ENCODE peak calls at places on chromosome 3, in four cellular contexts. One of them, this sample, is unnamed.
A peak's percentile ranks its signal among the peaks of the same experiment; 100 is the strongest.

GRCh38 chr3:97821810-97822775 is at the start of gene CRYBG3:
- DNase-seq in K562: peak; percentile 61
- DNase-seq in HepG2: peak; percentile 53
- DNase-seq in GM12878: peak; percentile 40
- DNase-seq in this sample: peak; percentile 85

GRCh38 chr3:4588410-4588809 is 95.3 kb downstream of the ITPR1 start:
- DNase-seq in K562: no peak
- DNase-seq in GM12878: no peak
- DNase-seq in HepG2: no peak
- DNase-seq in this sample: no peak

GRCh38 chr3:126692858-126693257 is 11.2 kb upstream of the CHCHD6 start:
- DNase-seq in HepG2: no peak
- DNase-seq in K562: no peak
- DNase-seq in GM12878: no peak
- DNase-seq in this sample: no peak

GRCh38 chr3:192444096-192444790 is 283.1 kb downstream of the FGF12 start:
- DNase-seq in K562: peak; percentile 72
- DNase-seq in GM12878: peak; percentile 4
- DNase-seq in HepG2: peak; percentile 24
- DNase-seq in this sample: peak; percentile 64

GRCh38 chr3:111315911-111316310 is 226.1 kb upstream of the CD96 start:
- DNase-seq in HepG2: no peak
- DNase-seq in GM12878: no peak
- DNase-seq in K562: no peak
- DNase-seq in this sample: no peak

GRCh38 chr3:153246805-153247204 is 84.8 kb downstream of the RAP2B start:
- DNase-seq in GM12878: no peak
- DNase-seq in K562: no peak
- DNase-seq in HepG2: no peak
- DNase-seq in this sample: no peak

GRCh38 chr3:123522666-123523412 is 62.0 kb downstream of the HACD2 start:
- DNase-seq in GM12878: no peak
- DNase-seq in K562: no peak
- DNase-seq in HepG2: no peak
- DNase-seq in this sample: no peak

GRCh38 chr3:158094917-158095301 is 11.3 kb downstream of the SHOX2 start:
- DNase-seq in K562: no peak
- DNase-seq in HepG2: no peak
- DNase-seq in GM12878: no peak
- DNase-seq in this sample: no peak

GRCh38 chr3:195854628-195855300 is 43.0 kb upstream of the MUC4 start:
- DNase-seq in K562: peak; percentile 44
- DNase-seq in GM12878: no peak
- DNase-seq in HepG2: no peak
- DNase-seq in this sample: no peak

GRCh38 chr3:111151438-111151837 is 79.8 kb downstream of the NECTIN3 start:
- DNase-seq in HepG2: peak; percentile 27
- DNase-seq in K562: no peak
- DNase-seq in GM12878: no peak
- DNase-seq in this sample: no peak

GRCh38 chr3:190886945-190887344 is 24.5 kb upstream of the GMNC start:
- DNase-seq in HepG2: no peak
- DNase-seq in K562: no peak
- DNase-seq in GM12878: no peak
- DNase-seq in this sample: no peak

GRCh38 chr3:115903843-115904242 is 280.5 kb downstream of the GAP43 start:
- DNase-seq in GM12878: no peak
- DNase-seq in HepG2: no peak
- DNase-seq in K562: no peak
- DNase-seq in this sample: no peak

GRCh38 chr3:171200052-171201029 is 173.8 kb upstream of the SLC2A2 start:
- DNase-seq in K562: no peak
- DNase-seq in GM12878: no peak
- DNase-seq in HepG2: no peak
- DNase-seq in this sample: no peak

GRCh38 chr3:187367561-187368103 is 553 bp upstream of the RTP4 start:
- DNase-seq in K562: no peak
- DNase-seq in HepG2: no peak
- DNase-seq in GM12878: no peak
- DNase-seq in this sample: no peak

GRCh38 chr3:50611464-50612233 is at the start of gene CISH:
- DNase-seq in HepG2: peak; percentile 91
- DNase-seq in GM12878: no peak
- DNase-seq in K562: peak; percentile 84
- DNase-seq in this sample: peak; percentile 87

GRCh38 chr3:138254199-138254598 is 67.1 kb downstream of the ARMC8 start:
- DNase-seq in K562: no peak
- DNase-seq in HepG2: no peak
- DNase-seq in GM12878: no peak
- DNase-seq in this sample: no peak

GRCh38 chr3:170058127-170058526 is 20.3 kb downstream of the GPR160 start:
- DNase-seq in GM12878: no peak
- DNase-seq in K562: no peak
- DNase-seq in HepG2: no peak
- DNase-seq in this sample: no peak

GRCh38 chr3:26621891-26622633 is 510 bp upstream of the LRRC3B start:
- DNase-seq in K562: no peak
- DNase-seq in HepG2: no peak
- DNase-seq in GM12878: no peak
- DNase-seq in this sample: no peak

GRCh38 chr3:189204467-189204866 is 32.7 kb downstream of the TPRG1 start:
- DNase-seq in K562: no peak
- DNase-seq in GM12878: no peak
- DNase-seq in HepG2: no peak
- DNase-seq in this sample: no peak

GRCh38 chr3:40201770-40202169 is 107.7 kb upstream of the EIF1B start:
- DNase-seq in HepG2: no peak
- DNase-seq in K562: no peak
- DNase-seq in GM12878: no peak
- DNase-seq in this sample: no peak

GRCh38 chr3:10263549-10264363 is 15.5 kb downstream of the TATDN2 start:
- DNase-seq in HepG2: no peak
- DNase-seq in GM12878: no peak
- DNase-seq in K562: peak; percentile 77
- DNase-seq in this sample: peak; percentile 67

GRCh38 chr3:127110982-127111693 is 81.8 kb upstream of the PRR23E start:
- DNase-seq in K562: no peak
- DNase-seq in HepG2: no peak
- DNase-seq in GM12878: no peak
- DNase-seq in this sample: no peak

GRCh38 chr3:50481992-50482391 is 21.4 kb downstream of the CACNA2D2 start:
- DNase-seq in K562: peak; percentile 26
- DNase-seq in HepG2: no peak
- DNase-seq in GM12878: no peak
- DNase-seq in this sample: no peak

GRCh38 chr3:13951184-13951583 is 71.3 kb upstream of the WNT7A start:
- DNase-seq in HepG2: no peak
- DNase-seq in K562: no peak
- DNase-seq in GM12878: no peak
- DNase-seq in this sample: no peak

GRCh38 chr3:165125836-165126235 is 47.5 kb upstream of the SI start:
- DNase-seq in GM12878: no peak
- DNase-seq in K562: no peak
- DNase-seq in HepG2: no peak
- DNase-seq in this sample: no peak
- TF ChIP-seq FOXK2 in GM12878: no peak
- TF ChIP-seq FOXK2 in K562: no peak
- TF ChIP-seq FOXK2 in HepG2: no peak
- TF ChIP-seq FOXK2 in this sample: no peak

GRCh38 chr3:119913021-119913420 is 131.1 kb downstream of the NR1I2 start:
- DNase-seq in GM12878: no peak
- DNase-seq in K562: no peak
- DNase-seq in HepG2: no peak
- DNase-seq in this sample: no peak
- TF ChIP-seq SP1 in GM12878: no peak
- TF ChIP-seq SP1 in K562: no peak
- TF ChIP-seq SP1 in HepG2: no peak
- TF ChIP-seq SP1 in this sample: no peak

GRCh38 chr3:62832569-62832968 is 42.6 kb downstream of the CADPS start:
- DNase-seq in GM12878: no peak
- DNase-seq in K562: no peak
- DNase-seq in HepG2: no peak
- DNase-seq in this sample: no peak

GRCh38 chr3:62837145-62837787 is 38.0 kb downstream of the CADPS start:
- DNase-seq in GM12878: no peak
- DNase-seq in HepG2: no peak
- DNase-seq in K562: no peak
- DNase-seq in this sample: no peak

GRCh38 chr3:62833538-62833937 is 41.7 kb downstream of the CADPS start:
- DNase-seq in HepG2: peak; percentile 1
- DNase-seq in K562: peak; percentile 3
- DNase-seq in GM12878: no peak
- DNase-seq in this sample: peak; percentile 17

GRCh38 chr3:62835594-62836236 is 39.5 kb downstream of the CADPS start:
- DNase-seq in HepG2: no peak
- DNase-seq in GM12878: no peak
- DNase-seq in K562: no peak
- DNase-seq in this sample: no peak
- TF ChIP-seq FOXK2 in HepG2: no peak
- TF ChIP-seq FOXK2 in GM12878: no peak
- TF ChIP-seq FOXK2 in K562: no peak
- TF ChIP-seq FOXK2 in this sample: no peak

DNA sequence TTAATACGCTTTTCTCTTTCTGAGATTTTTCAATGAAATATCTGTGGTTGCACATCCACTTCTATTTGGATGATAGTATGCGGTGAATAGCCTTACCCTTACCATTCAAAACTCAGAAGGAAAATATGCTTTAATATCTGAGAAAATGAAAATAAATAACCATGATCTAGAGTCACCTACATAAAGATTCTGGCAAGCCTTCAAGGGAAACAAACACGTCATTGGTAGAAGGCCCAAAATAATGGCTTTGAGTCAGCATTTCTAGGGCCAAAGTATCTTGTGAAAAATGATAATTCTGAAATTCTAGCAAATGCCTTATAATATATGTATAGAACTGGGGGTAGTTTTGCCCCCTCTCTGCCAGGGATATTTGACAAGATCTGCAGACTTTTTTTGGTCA is 15.5 kb downstream of the PLSCR1 start:
- DNase-seq in GM12878: no peak
- DNase-seq in HepG2: no peak
- DNase-seq in K562: no peak
- DNase-seq in this sample: no peak
- TF ChIP-seq SP1 in GM12878: no peak
- TF ChIP-seq SP1 in HepG2: no peak
- TF ChIP-seq SP1 in K562: no peak
- TF ChIP-seq SP1 in this sample: no peak

GRCh38 chr3:129032716-129033115 is 27.9 kb upstream of the GP9 start:
- DNase-seq in HepG2: no peak
- DNase-seq in K562: no peak
- DNase-seq in GM12878: no peak
- DNase-seq in this sample: no peak
- TF ChIP-seq FOXK2 in HepG2: no peak
- TF ChIP-seq FOXK2 in K562: no peak
- TF ChIP-seq FOXK2 in GM12878: no peak
- TF ChIP-seq FOXK2 in this sample: no peak

DNA sequence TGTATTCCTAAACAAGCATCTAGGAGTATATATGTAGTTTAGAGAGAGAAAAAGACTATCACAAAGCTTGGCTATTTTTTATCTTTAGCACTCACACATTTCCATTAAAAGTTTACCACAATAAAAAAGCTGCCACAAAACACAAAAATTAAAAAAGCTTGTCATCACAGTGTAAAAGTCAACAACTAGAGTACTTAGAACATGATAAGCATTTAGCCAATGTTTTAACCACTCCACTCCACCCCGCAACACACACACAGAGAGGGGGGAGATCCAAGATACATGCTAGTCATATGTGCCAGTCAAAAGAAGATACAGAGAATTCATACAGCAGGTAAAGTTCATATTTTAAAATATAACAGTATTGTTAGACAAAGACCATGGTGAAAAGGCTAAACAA is 79.7 kb downstream of the STAG1 start:
- DNase-seq in HepG2: no peak
- DNase-seq in GM12878: no peak
- DNase-seq in K562: no peak
- DNase-seq in this sample: no peak
- TF ChIP-seq SP1 in HepG2: no peak
- TF ChIP-seq SP1 in GM12878: no peak
- TF ChIP-seq SP1 in K562: no peak
- TF ChIP-seq SP1 in this sample: no peak